ENCODE peak calls at places on chromosome 14, in eight cellular contexts. L is Panc1, V is heart left ventricle, H is psoas muscle, I is stomach, N is tibial artery, J is upper lobe of left lung, U is A549. Y is an unnamed sample. For H3K4me1, the result is how much of the 10 kb centered on the place peaks cover.

GRCh38 chr14:71136386-71137060 is 229.3 kb downstream of the PCNX1 start:
- DNase-seq in L (no peak), V (no peak), H (no peak), I (no peak), N (no peak), J (no peak), U (no peak), Y (no peak)

GRCh38 chr14:48096869-48097268 is 421.5 kb upstream of the MDGA2 start:
- DNase-seq in L (no peak), V (no peak), H (no peak), I (no peak), N (no peak), J (no peak), U (no peak), Y (no peak)

GRCh38 chr14:91309756-91310280 is 65.3 kb upstream of the GPR68 start:
- DNase-seq in L (no peak), V (no peak), H (no peak), I (no peak), N (no peak), J (no peak), U (no peak), Y (no peak)

GRCh38 chr14:31505411-31505810 is 17.6 kb upstream of the GPR33 start:
- DNase-seq in L (no peak), V (no peak), H (no peak), I (no peak), N (no peak), J (no peak), U (no peak), Y (no peak)

GRCh38 chr14:50062438-50063039 is 53.8 kb downstream of the VCPKMT start:
- DNase-seq in L (no peak), V (no peak), H (no peak), I (peak), N (no peak), J (no peak), U (peak), Y (peak)

GRCh38 chr14:91284146-91284790 is 39.8 kb upstream of the GPR68 start:
- DNase-seq in L (no peak), V (peak), H (no peak), I (no peak), N (no peak), J (no peak), U (no peak), Y (no peak)

GRCh38 chr14:100559455-100559854 is 27.8 kb downstream of the BEGAIN start:
- DNase-seq in L (no peak), V (no peak), H (no peak), I (no peak), N (no peak), J (peak), U (no peak), Y (no peak)

GRCh38 chr14:28143340-28143739 is 623.2 kb upstream of the FOXG1 start:
- DNase-seq in L (no peak), V (no peak), H (no peak), I (no peak), N (no peak), J (no peak), U (no peak), Y (no peak)

GRCh38 chr14:92352158-92352985 is 29.4 kb downstream of the SLC24A4 start:
- DNase-seq in L (no peak), V (no peak), H (no peak), I (no peak), N (no peak), J (no peak), U (peak), Y (no peak)

GRCh38 chr14:40694026-40694425 is 912.6 kb upstream of the LRFN5 start:
- DNase-seq in L (no peak), V (no peak), H (no peak), I (no peak), N (no peak), J (no peak), U (no peak), Y (no peak)

GRCh38 chr14:40697221-40697620 is 909.5 kb upstream of the LRFN5 start:
- DNase-seq in L (no peak), V (no peak), H (no peak), I (no peak), N (no peak), J (no peak), U (no peak), Y (no peak)
- TF ChIP-seq CTCF in L (no peak), V (no peak), H (no peak), I (no peak), N (no peak), J (no peak), U (no peak), Y (no peak)

DNA sequence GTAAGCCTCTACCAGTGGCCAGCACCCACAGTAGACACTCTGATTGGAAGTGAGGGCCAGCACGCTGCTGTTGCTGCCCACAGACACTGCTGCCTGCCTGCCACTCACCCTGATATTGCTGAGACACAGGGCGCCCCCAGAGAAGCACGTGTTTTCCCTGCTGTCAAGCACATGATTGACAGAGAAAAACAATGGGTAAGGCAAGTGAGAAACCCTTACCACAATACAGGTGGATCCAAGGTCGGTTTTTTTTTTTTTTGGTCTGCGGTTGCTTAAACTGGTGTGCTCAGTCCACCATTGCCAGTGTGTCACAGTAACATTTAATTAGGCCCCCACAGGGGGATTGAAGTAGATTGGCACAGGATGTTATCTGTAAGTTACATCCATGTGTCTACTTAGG is 65.9 kb downstream of the WDR20 start:
- DNase-seq in L (no peak), V (no peak), H (no peak), I (no peak), N (no peak), J (no peak), U (no peak), Y (no peak)
- H3K4me1 ChIP-seq in L (under half), V (under half), H (under half), I (under half), N (under half), J (under half), U (under half), Y (under half)

GRCh38 chr14:32576088-32576795 is 247.1 kb downstream of the AKAP6 start:
- DNase-seq in L (peak), V (no peak), H (no peak), I (peak), N (peak), J (no peak), U (peak), Y (no peak)
- TF ChIP-seq CTCF in L (peak), V (peak), H (peak), I (no peak), N (peak), J (peak), U (peak), Y (peak)

DNA sequence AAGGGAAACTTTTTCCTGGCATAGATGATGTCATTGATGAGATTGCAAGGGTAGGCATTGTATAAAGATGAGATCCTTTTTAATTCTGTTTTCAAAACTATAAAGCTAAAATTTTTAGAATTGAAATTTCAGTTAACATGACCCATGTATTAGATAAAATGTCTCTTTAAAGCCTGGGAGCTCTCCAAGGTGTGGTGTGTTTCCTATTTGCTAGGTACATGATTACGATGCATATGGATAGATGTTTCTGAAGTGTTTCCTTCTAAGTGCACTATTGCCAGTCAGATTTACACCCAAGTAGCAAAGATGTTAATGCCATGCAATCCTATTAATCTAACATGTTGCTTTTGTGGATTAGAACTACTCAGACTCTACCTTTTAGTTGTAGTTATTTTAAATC is 834.7 kb downstream of the DIO2 start:
- DNase-seq in L (no peak), V (no peak), H (no peak), I (no peak), N (no peak), J (no peak), U (no peak), Y (no peak)
- H3K4me1 ChIP-seq in L (under half), V (under half), H (under half), I (under half), N (under half), J (under half), U (under half), Y (under half)

GRCh38 chr14:105456736-105457703 is 17.6 kb upstream of the CRIP2 start:
- DNase-seq in L (no peak), V (no peak), H (no peak), I (no peak), N (no peak), J (peak), U (peak), Y (no peak)
- TF ChIP-seq CTCF in L (no peak), V (no peak), H (no peak), I (no peak), N (no peak), J (no peak), U (no peak), Y (no peak)

GRCh38 chr14:68730811-68731425 is 61.9 kb downstream of the ZFP36L1 start:
- DNase-seq in L (no peak), V (no peak), H (no peak), I (no peak), N (no peak), J (no peak), U (no peak), Y (no peak)

GRCh38 chr14:68728342-68729106 is 64.3 kb downstream of the ZFP36L1 start:
- DNase-seq in L (no peak), V (no peak), H (no peak), I (no peak), N (no peak), J (no peak), U (no peak), Y (no peak)

GRCh38 chr14:68729556-68729955 is 63.3 kb downstream of the ZFP36L1 start:
- DNase-seq in L (no peak), V (peak), H (no peak), I (no peak), N (no peak), J (no peak), U (no peak), Y (no peak)

GRCh38 chr14:68733086-68733621 is 59.7 kb downstream of the ZFP36L1 start:
- DNase-seq in L (no peak), V (no peak), H (no peak), I (no peak), N (peak), J (peak), U (no peak), Y (no peak)

GRCh38 chr14:68730367-68730766 is 62.5 kb downstream of the ZFP36L1 start:
- DNase-seq in L (no peak), V (no peak), H (no peak), I (no peak), N (no peak), J (no peak), U (no peak), Y (no peak)
- H3K4me1 ChIP-seq in L (under half), V (half or more), H (under half), I (under half), N (under half), J (under half), U (under half), Y (under half)

DNA sequence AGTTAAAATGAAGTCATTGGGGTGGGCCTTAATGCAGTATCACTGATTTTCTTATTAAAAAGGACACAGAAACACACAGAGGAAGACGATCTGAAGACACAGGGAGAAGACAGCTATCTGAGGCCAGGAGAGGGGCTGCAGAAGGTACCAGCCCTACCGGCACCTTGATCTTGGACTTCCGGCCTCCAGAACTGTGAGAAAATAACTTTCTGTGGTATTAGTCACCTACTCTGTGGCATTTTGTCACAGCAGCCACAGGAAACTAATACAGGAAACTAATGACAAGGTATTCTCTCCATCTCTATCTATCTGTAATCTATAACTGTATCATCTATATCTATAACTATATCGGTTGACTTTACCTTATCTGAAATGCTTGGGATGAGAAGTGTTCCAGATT is 1149.5 kb downstream of the BCL11B start:
- DNase-seq in L (no peak), V (no peak), H (no peak), I (no peak), N (no peak), J (no peak), U (no peak), Y (no peak)
- TF ChIP-seq CTCF in L (no peak), V (no peak), H (no peak), I (no peak), N (no peak), J (no peak), U (no peak), Y (no peak)

GRCh38 chr14:61713724-61714437 is 18.6 kb downstream of the HIF1A start:
- DNase-seq in L (no peak), V (no peak), H (no peak), I (no peak), N (no peak), J (no peak), U (no peak), Y (no peak)

GRCh38 chr14:61719344-61720301 is 24.3 kb downstream of the HIF1A start:
- DNase-seq in L (no peak), V (no peak), H (no peak), I (no peak), N (no peak), J (no peak), U (no peak), Y (no peak)

GRCh38 chr14:61718039-61718438 is 22.7 kb downstream of the HIF1A start:
- DNase-seq in L (no peak), V (no peak), H (no peak), I (no peak), N (no peak), J (no peak), U (no peak), Y (no peak)

GRCh38 chr14:61720302-61720677 is 25.0 kb downstream of the HIF1A start:
- DNase-seq in L (no peak), V (no peak), H (no peak), I (no peak), N (no peak), J (no peak), U (no peak), Y (no peak)

DNA sequence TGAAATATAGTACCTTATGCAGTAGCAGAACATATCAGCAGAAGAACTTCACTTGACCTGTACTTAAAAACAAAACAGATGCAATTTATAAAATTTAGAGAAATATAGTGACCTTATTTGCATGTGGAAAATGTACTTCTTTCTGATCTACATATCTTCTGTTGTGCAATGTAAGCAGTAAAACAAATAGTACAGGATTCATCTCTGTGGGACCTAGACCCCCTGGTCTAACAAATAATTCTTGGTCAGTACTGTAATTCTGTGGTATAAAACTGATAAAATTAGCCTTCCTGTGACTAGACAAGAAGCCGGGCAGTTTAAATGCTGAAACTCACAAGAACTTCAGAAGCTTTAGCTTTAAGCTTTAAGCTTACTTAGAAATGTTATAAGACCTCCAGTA is 21.6 kb downstream of the HIF1A start:
- DNase-seq in L (no peak), V (no peak), H (no peak), I (no peak), N (no peak), J (no peak), U (no peak), Y (no peak)
- H3K4me1 ChIP-seq in L (under half), V (half or more), H (under half), I (half or more), N (under half), J (half or more), U (half or more), Y (under half)

GRCh38 chr14:98167253-98167652 is 1104.7 kb downstream of the BCL11B start:
- DNase-seq in L (no peak), V (no peak), H (no peak), I (no peak), N (no peak), J (peak), U (no peak), Y (no peak)
- TF ChIP-seq CTCF in L (no peak), V (no peak), H (no peak), I (no peak), N (no peak), J (no peak), U (no peak), Y (no peak)

Y was measured in esophagus squamous epithelium.